ENCODE peak calls at places on chromosomes 7 and 10, in eight cellular contexts. P is EL; Q is SHP77; A is activated T-helper 1 cell treated with anti-CD3 and anti-CD28 coated beads, Interleukin-12 subunit alpha, Interleukin-12 subunit beta, Interleukin-2, Interleukin-4 antibody, amounts not matched to agents 30 ng/mL and 10 ng/mL and 1 ng/mL, durations not matched to agents 14 hours and 24 hours and 36 hours; Y is anterior cingulate cortex; Z is tibial artery; F is hepatic stellate cell; W is T follicular helper cell. K is an unnamed sample.

GRCh38 chr10:120689766-120690539 is 161.2 kb upstream of the WDR11 start:
- DNase-seq in P (no peak), Q (no peak), A (no peak), Y (peak), Z (no peak), F (no peak), W (no peak), K (no peak)

GRCh38 chr7:24419070-24419469 is 135.1 kb downstream of the NPY start:
- DNase-seq in P (peak), Q (no peak), A (no peak), Y (no peak), Z (no peak), F (no peak), W (no peak), K (no peak)

GRCh38 chr10:11057448-11057847 is 39.8 kb downstream of the CELF2 start:
- DNase-seq in P (no peak), Q (no peak), A (no peak), Y (no peak), Z (no peak), F (no peak), W (no peak), K (no peak)

GRCh38 chr7:74627699-74628411 is 29.7 kb upstream of the GTF2I start:
- DNase-seq in P (no peak), Q (no peak), A (no peak), Y (no peak), Z (no peak), F (no peak), W (no peak), K (no peak)

GRCh38 chr10:132631348-132631735 is 93.8 kb downstream of the INPP5A start:
- DNase-seq in P (no peak), Q (no peak), A (no peak), Y (no peak), Z (peak), F (peak), W (no peak), K (no peak)

GRCh38 chr10:53808677-53809076 is 992.4 kb downstream of the PCDH15 start:
- DNase-seq in P (no peak), Q (no peak), A (no peak), Y (no peak), Z (no peak), F (no peak), W (no peak), K (no peak)

GRCh38 chr7:98107313-98107691 is 640 bp downstream of the LMTK2 start:
- DNase-seq in P (peak), Q (no peak), A (no peak), Y (no peak), Z (no peak), F (no peak), W (peak), K (no peak)

GRCh38 chr7:20238754-20239324 is 21.7 kb upstream of the MACC1 start:
- DNase-seq in P (no peak), Q (no peak), A (no peak), Y (no peak), Z (no peak), F (no peak), W (no peak), K (no peak)

GRCh38 chr7:42972703-42973500 is 40.7 kb downstream of the MRPL32 start:
- DNase-seq in P (peak), Q (no peak), A (no peak), Y (no peak), Z (peak), F (peak), W (no peak), K (no peak)

GRCh38 chr7:111516612-111517011 is 45.7 kb downstream of the IMMP2L start:
- DNase-seq in P (no peak), Q (no peak), A (no peak), Y (no peak), Z (no peak), F (no peak), W (no peak), K (no peak)

GRCh38 chr10:25068152-25069058 is 52.0 kb downstream of the THNSL1 start:
- DNase-seq in P (peak), Q (no peak), A (no peak), Y (peak), Z (no peak), F (peak), W (no peak), K (no peak)

GRCh38 chr7:128867842-128868623 is 5.4 kb downstream of the ATP6V1F start:
- DNase-seq in P (peak), Q (peak), A (no peak), Y (no peak), Z (no peak), F (no peak), W (no peak), K (no peak)

GRCh38 chr10:26481914-26482550 is 43.9 kb downstream of the APBB1IP start:
- DNase-seq in P (no peak), Q (no peak), A (peak), Y (no peak), Z (no peak), F (no peak), W (no peak), K (no peak)

GRCh38 chr7:122886357-122887081 is at the start of gene CADPS2:
- DNase-seq in P (peak), Q (peak), A (no peak), Y (peak), Z (peak), F (peak), W (no peak), K (peak)

GRCh38 chr10:27611209-27611608 is 107.1 kb downstream of the RAB18 start:
- DNase-seq in P (peak), Q (peak), A (no peak), Y (no peak), Z (no peak), F (no peak), W (no peak), K (no peak)

GRCh38 chr10:17737021-17737965 is 14.7 kb upstream of the TMEM236 start:
- DNase-seq in P (peak), Q (no peak), A (no peak), Y (no peak), Z (no peak), F (peak), W (no peak), K (no peak)

GRCh38 chr10:45058580-45058979 is 57.9 kb downstream of the ZNF22 start:
- DNase-seq in P (no peak), Q (no peak), A (no peak), Y (no peak), Z (no peak), F (no peak), W (no peak), K (no peak)

GRCh38 chr7:157466473-157467261 is 129.9 kb downstream of the DNAJB6 start:
- DNase-seq in P (no peak), Q (no peak), A (no peak), Y (no peak), Z (peak), F (no peak), W (no peak), K (no peak)

GRCh38 chr7:134931487-134931886 is 54.8 kb upstream of the AGBL3 start:
- DNase-seq in P (no peak), Q (no peak), A (no peak), Y (no peak), Z (peak), F (no peak), W (no peak), K (no peak)

GRCh38 chr7:73727963-73728362 is 8.5 kb upstream of the STX1A start:
- DNase-seq in P (no peak), Q (no peak), A (no peak), Y (no peak), Z (no peak), F (no peak), W (no peak), K (no peak)

GRCh38 chr10:73588656-73589055 is 2.5 kb downstream of the USP54 start:
- DNase-seq in P (no peak), Q (no peak), A (no peak), Y (no peak), Z (no peak), F (no peak), W (no peak), K (no peak)

GRCh38 chr7:79317728-79318127 is 135.7 kb downstream of the MAGI2 start:
- DNase-seq in P (peak), Q (no peak), A (no peak), Y (no peak), Z (no peak), F (peak), W (no peak), K (no peak)

GRCh38 chr7:601573-602340 is 82.1 kb upstream of the PDGFA start:
- DNase-seq in P (no peak), Q (no peak), A (peak), Y (no peak), Z (peak), F (peak), W (peak), K (peak)

GRCh38 chr7:129769866-129770808 is 158.6 kb downstream of the NRF1 start:
- DNase-seq in P (no peak), Q (no peak), A (no peak), Y (no peak), Z (no peak), F (no peak), W (no peak), K (no peak)

GRCh38 chr10:70896551-70896950 is 8.2 kb upstream of the PCBD1 start:
- DNase-seq in P (no peak), Q (no peak), A (no peak), Y (no peak), Z (no peak), F (no peak), W (no peak), K (no peak)

K was measured in T-helper 2 cell treated with Interferon-gamma antibody and Interleukin-4, amounts not matched to agents 5 μg/mL and 100 μg/mL, for 36 hours.